ENCODE peak calls at places on chromosomes 2 and 18, in five cellular contexts. Q, E, N, D and M are unnamed samples.

GRCh38 chr2:2101924-2102323 is 229.2 kb downstream of the MYT1L start:
- DNase-seq in Q (no peak), E (no peak), N (no peak), D (no peak), M (no peak)

GRCh38 chr2:86500325-86500724 is 59.2 kb downstream of the KDM3A start:
- DNase-seq in Q (no peak), E (no peak), N (no peak), D (no peak), M (no peak)

GRCh38 chr2:206603269-206603668 is 39.0 kb upstream of the FAM237A start:
- DNase-seq in Q (no peak), E (no peak), N (no peak), D (no peak), M (no peak)

GRCh38 chr18:8052237-8052701 is 485.2 kb downstream of the PTPRM start:
- DNase-seq in Q (no peak), E (no peak), N (no peak), D (no peak), M (no peak)

GRCh38 chr2:66024396-66024795 is 410.5 kb upstream of the MEIS1 start:
- DNase-seq in Q (no peak), E (no peak), N (no peak), D (no peak), M (no peak)

GRCh38 chr2:165067958-165068612 is 112.8 kb upstream of the SLC38A11 start:
- DNase-seq in Q (peak), E (no peak), N (no peak), D (peak), M (no peak)

GRCh38 chr18:10490401-10491289 is 35.2 kb upstream of the NAPG start:
- DNase-seq in Q (no peak), E (no peak), N (peak), D (peak), M (no peak)

GRCh38 chr2:40358783-40359182 is 93.1 kb downstream of the SLC8A1 start:
- DNase-seq in Q (no peak), E (no peak), N (no peak), D (no peak), M (no peak)

GRCh38 chr2:26313446-26313845 is 32.5 kb upstream of the SELENOI start:
- DNase-seq in Q (no peak), E (no peak), N (no peak), D (no peak), M (no peak)

GRCh38 chr2:231321021-231321420 is 74.5 kb upstream of the B3GNT7 start:
- DNase-seq in Q (peak), E (peak), N (no peak), D (no peak), M (no peak)

GRCh38 chr2:68880213-68880612 is 9.0 kb upstream of the BMP10 start:
- DNase-seq in Q (no peak), E (no peak), N (no peak), D (no peak), M (no peak)

GRCh38 chr2:221822416-221822815 is 250.3 kb upstream of the EPHA4 start:
- DNase-seq in Q (no peak), E (no peak), N (no peak), D (no peak), M (no peak)

GRCh38 chr2:25280066-25280687 is 61.5 kb downstream of the DNMT3A start:
- DNase-seq in Q (no peak), E (no peak), N (no peak), D (no peak), M (no peak)

GRCh38 chr2:173959358-173959884 is 5.8 kb downstream of the SP3 start:
- DNase-seq in Q (no peak), E (no peak), N (no peak), D (no peak), M (no peak)

GRCh38 chr2:68660658-68661057 is 17.3 kb downstream of the PROKR1 start:
- DNase-seq in Q (no peak), E (no peak), N (no peak), D (no peak), M (no peak)

GRCh38 chr2:176158306-176158643 is 1.2 kb downstream of the HOXD3 start:
- DNase-seq in Q (no peak), E (no peak), N (no peak), D (no peak), M (no peak)

GRCh38 chr2:112938904-112939303 is 27.9 kb downstream of the IL37 start:
- DNase-seq in Q (no peak), E (no peak), N (no peak), D (no peak), M (no peak)

GRCh38 chr2:157480182-157480961 is 36.5 kb upstream of the CYTIP start:
- DNase-seq in Q (peak), E (no peak), N (no peak), D (no peak), M (peak)

GRCh38 chr18:21049306-21049705 is 62.3 kb downstream of the ROCK1 start:
- DNase-seq in Q (no peak), E (no peak), N (no peak), D (no peak), M (no peak)

GRCh38 chr2:222290371-222290690 is 8.5 kb downstream of the PAX3 start:
- DNase-seq in Q (no peak), E (no peak), N (no peak), D (no peak), M (no peak)

GRCh38 chr18:45353530-45353929 is 261.7 kb upstream of the SLC14A2 start:
- DNase-seq in Q (no peak), E (no peak), N (no peak), D (no peak), M (no peak)

GRCh38 chr18:24734058-24734457 is 273.6 kb downstream of the HRH4 start:
- DNase-seq in Q (no peak), E (no peak), N (no peak), D (peak), M (no peak)